ENCODE peak calls at places on chromosomes 6 and 20, in six cellular contexts. One of them, this sample, is unnamed.

GRCh38 chr6:41728073-41728936 is 7.1 kb downstream of the TFEB start:
- ATAC-seq in upper lobe of left lung: no peak
- ATAC-seq in K562: no peak
- ATAC-seq in A549: no peak
- ATAC-seq in HepG2: peak; percentile 62
- ATAC-seq in GM12878: peak; percentile 9
- ATAC-seq in this sample: no peak

GRCh38 chr6:139654309-139654708 is 279.9 kb upstream of the CITED2 start:
- ATAC-seq in GM12878: no peak
- ATAC-seq in K562: no peak
- ATAC-seq in A549: no peak
- ATAC-seq in HepG2: peak; percentile 82
- ATAC-seq in upper lobe of left lung: no peak
- ATAC-seq in this sample: no peak

GRCh38 chr20:62461157-62461556 is 14.6 kb downstream of the GATA5 start:
- ATAC-seq in A549: no peak
- ATAC-seq in HepG2: no peak
- ATAC-seq in upper lobe of left lung: no peak
- ATAC-seq in K562: no peak
- ATAC-seq in GM12878: no peak
- ATAC-seq in this sample: no peak

GRCh38 chr6:75813476-75814250 is 64.6 kb downstream of the MYO6 start:
- ATAC-seq in HepG2: no peak
- ATAC-seq in upper lobe of left lung: no peak
- ATAC-seq in A549: no peak
- ATAC-seq in GM12878: no peak
- ATAC-seq in K562: no peak
- ATAC-seq in this sample: no peak

GRCh38 chr6:145506554-145506953 is 228.8 kb downstream of the EPM2A start:
- ATAC-seq in GM12878: no peak
- ATAC-seq in upper lobe of left lung: peak; percentile 84
- ATAC-seq in HepG2: no peak
- ATAC-seq in K562: no peak
- ATAC-seq in A549: no peak
- ATAC-seq in this sample: no peak

GRCh38 chr20:1561350-1561749 is 3.8 kb upstream of the SIRPD start:
- ATAC-seq in GM12878: no peak
- ATAC-seq in A549: no peak
- ATAC-seq in K562: no peak
- ATAC-seq in HepG2: no peak
- ATAC-seq in upper lobe of left lung: no peak
- ATAC-seq in this sample: no peak

GRCh38 chr6:75993236-75994162 is 79.0 kb downstream of the IMPG1 start:
- ATAC-seq in HepG2: no peak
- ATAC-seq in K562: no peak
- ATAC-seq in A549: no peak
- ATAC-seq in GM12878: no peak
- ATAC-seq in upper lobe of left lung: no peak
- ATAC-seq in this sample: no peak

GRCh38 chr6:56527934-56528333 is 114.8 kb downstream of the DST start:
- ATAC-seq in upper lobe of left lung: no peak
- ATAC-seq in GM12878: no peak
- ATAC-seq in K562: no peak
- ATAC-seq in A549: no peak
- ATAC-seq in HepG2: no peak
- ATAC-seq in this sample: no peak

GRCh38 chr6:108798672-108799355 is 49.4 kb upstream of the ARMC2 start:
- ATAC-seq in upper lobe of left lung: peak; percentile 55
- ATAC-seq in GM12878: no peak
- ATAC-seq in K562: peak; percentile 56
- ATAC-seq in A549: no peak
- ATAC-seq in HepG2: peak; percentile 48
- ATAC-seq in this sample: peak; percentile 62

GRCh38 chr20:14142171-14142570 is 146.9 kb downstream of the MACROD2 start:
- ATAC-seq in K562: no peak
- ATAC-seq in HepG2: peak; percentile 98
- ATAC-seq in A549: peak; percentile 97
- ATAC-seq in GM12878: peak; percentile 68
- ATAC-seq in upper lobe of left lung: peak; percentile 72
- ATAC-seq in this sample: peak; percentile 66

GRCh38 chr6:21538186-21538798 is 55.3 kb upstream of the SOX4 start:
- ATAC-seq in GM12878: peak; percentile 51
- ATAC-seq in upper lobe of left lung: no peak
- ATAC-seq in K562: no peak
- ATAC-seq in A549: no peak
- ATAC-seq in HepG2: peak; percentile 90
- ATAC-seq in this sample: no peak

GRCh38 chr20:50054626-50055511 is 58.1 kb downstream of the UBE2V1 start:
- ATAC-seq in A549: peak; percentile 19
- ATAC-seq in GM12878: no peak
- ATAC-seq in upper lobe of left lung: peak; percentile 35
- ATAC-seq in HepG2: peak; percentile 73
- ATAC-seq in K562: peak; percentile 41
- ATAC-seq in this sample: peak; percentile 38

GRCh38 chr6:133917781-133918180 is 28.9 kb downstream of the TCF21 start:
- ATAC-seq in HepG2: no peak
- ATAC-seq in K562: no peak
- ATAC-seq in A549: no peak
- ATAC-seq in GM12878: no peak
- ATAC-seq in upper lobe of left lung: no peak
- ATAC-seq in this sample: no peak

GRCh38 chr20:43431120-43431519 is 26.6 kb upstream of the SRSF6 start:
- ATAC-seq in A549: no peak
- ATAC-seq in HepG2: no peak
- ATAC-seq in upper lobe of left lung: no peak
- ATAC-seq in K562: peak; percentile 36
- ATAC-seq in GM12878: no peak
- ATAC-seq in this sample: no peak

GRCh38 chr6:8100159-8100854 is 2.0 kb downstream of the EEF1E1 start:
- ATAC-seq in HepG2: no peak
- ATAC-seq in upper lobe of left lung: no peak
- ATAC-seq in K562: peak; percentile 57
- ATAC-seq in GM12878: no peak
- ATAC-seq in A549: no peak
- ATAC-seq in this sample: no peak

GRCh38 chr6:35280903-35281302 is 16.7 kb upstream of the DEF6 start:
- ATAC-seq in A549: no peak
- ATAC-seq in K562: no peak
- ATAC-seq in GM12878: no peak
- ATAC-seq in HepG2: no peak
- ATAC-seq in upper lobe of left lung: no peak
- ATAC-seq in this sample: no peak

GRCh38 chr20:44851545-44851944 is 34.0 kb upstream of the YWHAB start:
- ATAC-seq in K562: no peak
- ATAC-seq in upper lobe of left lung: no peak
- ATAC-seq in A549: no peak
- ATAC-seq in GM12878: no peak
- ATAC-seq in HepG2: no peak
- ATAC-seq in this sample: no peak

GRCh38 chr6:149455028-149455732 is 29.6 kb downstream of the ZC3H12D start:
- ATAC-seq in upper lobe of left lung: no peak
- ATAC-seq in GM12878: no peak
- ATAC-seq in K562: no peak
- ATAC-seq in A549: no peak
- ATAC-seq in HepG2: peak; percentile 50
- ATAC-seq in this sample: no peak

GRCh38 chr6:82441047-82441770 is 77.6 kb downstream of the TPBG start:
- ATAC-seq in GM12878: no peak
- ATAC-seq in HepG2: no peak
- ATAC-seq in K562: no peak
- ATAC-seq in upper lobe of left lung: no peak
- ATAC-seq in A549: no peak
- ATAC-seq in this sample: no peak

GRCh38 chr6:157987788-157988699 is 6.4 kb downstream of the SYNJ2 start:
- ATAC-seq in K562: peak; percentile 8
- ATAC-seq in GM12878: no peak
- ATAC-seq in upper lobe of left lung: peak; percentile 6
- ATAC-seq in A549: no peak
- ATAC-seq in HepG2: no peak
- ATAC-seq in this sample: no peak

GRCh38 chr6:20279051-20279450 is 66.8 kb upstream of the MBOAT1 start:
- ATAC-seq in upper lobe of left lung: no peak
- ATAC-seq in A549: no peak
- ATAC-seq in K562: no peak
- ATAC-seq in HepG2: no peak
- ATAC-seq in GM12878: no peak
- ATAC-seq in this sample: no peak

GRCh38 chr6:26195924-26196845 is 109.0 kb downstream of the HFE start:
- ATAC-seq in A549: peak; percentile 46
- ATAC-seq in upper lobe of left lung: no peak
- ATAC-seq in GM12878: no peak
- ATAC-seq in HepG2: peak; percentile 0
- ATAC-seq in K562: no peak
- ATAC-seq in this sample: no peak

GRCh38 chr6:136095961-136096360 is 154.2 kb downstream of the MTFR2 start:
- ATAC-seq in upper lobe of left lung: peak; percentile 65
- ATAC-seq in A549: no peak
- ATAC-seq in K562: no peak
- ATAC-seq in HepG2: no peak
- ATAC-seq in GM12878: no peak
- ATAC-seq in this sample: peak; percentile 84

GRCh38 chr6:106642476-106642875 is 13.1 kb downstream of the QRSL1 start:
- ATAC-seq in K562: no peak
- ATAC-seq in A549: no peak
- ATAC-seq in HepG2: no peak
- ATAC-seq in GM12878: no peak
- ATAC-seq in upper lobe of left lung: no peak
- ATAC-seq in this sample: no peak

GRCh38 chr20:3111507-3111906 is 27.0 kb upstream of the AVP start:
- ATAC-seq in HepG2: no peak
- ATAC-seq in GM12878: no peak
- ATAC-seq in upper lobe of left lung: no peak
- ATAC-seq in K562: peak; percentile 32
- ATAC-seq in A549: no peak
- ATAC-seq in this sample: no peak

GRCh38 chr6:106281661-106282060 is 43.9 kb downstream of the ATG5 start:
- ATAC-seq in A549: no peak
- ATAC-seq in HepG2: no peak
- ATAC-seq in K562: no peak
- ATAC-seq in GM12878: no peak
- ATAC-seq in upper lobe of left lung: no peak
- ATAC-seq in this sample: no peak

GRCh38 chr6:2346078-2346477 is 100.7 kb upstream of the GMDS start:
- ATAC-seq in GM12878: no peak
- ATAC-seq in upper lobe of left lung: no peak
- ATAC-seq in HepG2: no peak
- ATAC-seq in A549: no peak
- ATAC-seq in K562: no peak
- ATAC-seq in this sample: no peak

GRCh38 chr6:30716879-30717128 is 277 bp downstream of the MDC1 start:
- ATAC-seq in K562: no peak
- ATAC-seq in GM12878: no peak
- ATAC-seq in upper lobe of left lung: no peak
- ATAC-seq in HepG2: no peak
- ATAC-seq in A549: no peak
- ATAC-seq in this sample: no peak

GRCh38 chr6:30719356-30719755 is 796 bp upstream of the TUBB start:
- ATAC-seq in HepG2: no peak
- ATAC-seq in GM12878: no peak
- ATAC-seq in upper lobe of left lung: no peak
- ATAC-seq in K562: no peak
- ATAC-seq in A549: no peak
- ATAC-seq in this sample: no peak

GRCh38 chr6:30719791-30720737 is at the start of gene TUBB:
- ATAC-seq in K562: peak; percentile 78
- ATAC-seq in GM12878: peak; percentile 75
- ATAC-seq in A549: peak; percentile 85
- ATAC-seq in upper lobe of left lung: peak; percentile 85
- ATAC-seq in HepG2: peak; percentile 85
- ATAC-seq in this sample: peak; percentile 81

GRCh38 chr6:30714263-30714662 is 2.8 kb downstream of the MDC1 start:
- ATAC-seq in A549: no peak
- ATAC-seq in upper lobe of left lung: no peak
- ATAC-seq in K562: no peak
- ATAC-seq in GM12878: no peak
- ATAC-seq in HepG2: no peak
- ATAC-seq in this sample: no peak

GRCh38 chr6:30717129-30717844 is at the start of gene MDC1:
- ATAC-seq in GM12878: peak; percentile 76
- ATAC-seq in K562: peak; percentile 78
- ATAC-seq in upper lobe of left lung: peak; percentile 91
- ATAC-seq in A549: peak; percentile 87
- ATAC-seq in HepG2: peak; percentile 88
- ATAC-seq in this sample: peak; percentile 88
- TF ChIP-seq EP300 in GM12878: peak; percentile 39
- TF ChIP-seq EP300 in K562: peak; percentile 84
- TF ChIP-seq EP300 in upper lobe of left lung: peak; percentile 2
- TF ChIP-seq EP300 in A549: no peak
- TF ChIP-seq EP300 in HepG2: peak; percentile 82
- TF ChIP-seq EP300 in this sample: no peak

GRCh38 chr6:150684715-150685459 is 85.2 kb downstream of the PLEKHG1 start:
- ATAC-seq in K562: no peak
- ATAC-seq in upper lobe of left lung: peak; percentile 18
- ATAC-seq in HepG2: no peak
- ATAC-seq in GM12878: no peak
- ATAC-seq in A549: no peak
- ATAC-seq in this sample: peak; percentile 35
- TF ChIP-seq EP300 in K562: no peak
- TF ChIP-seq EP300 in upper lobe of left lung: peak; percentile 96
- TF ChIP-seq EP300 in HepG2: no peak
- TF ChIP-seq EP300 in GM12878: no peak
- TF ChIP-seq EP300 in A549: no peak
- TF ChIP-seq EP300 in this sample: no peak

GRCh38 chr20:31684153-31685003 is 38.3 kb downstream of the BCL2L1 start:
- ATAC-seq in A549: no peak
- ATAC-seq in upper lobe of left lung: no peak
- ATAC-seq in K562: peak; percentile 4
- ATAC-seq in HepG2: peak; percentile 3
- ATAC-seq in GM12878: peak; percentile 82
- ATAC-seq in this sample: no peak
- TF ChIP-seq EP300 in A549: no peak
- TF ChIP-seq EP300 in upper lobe of left lung: no peak
- TF ChIP-seq EP300 in K562: no peak
- TF ChIP-seq EP300 in HepG2: no peak
- TF ChIP-seq EP300 in GM12878: no peak
- TF ChIP-seq EP300 in this sample: no peak

DNA sequence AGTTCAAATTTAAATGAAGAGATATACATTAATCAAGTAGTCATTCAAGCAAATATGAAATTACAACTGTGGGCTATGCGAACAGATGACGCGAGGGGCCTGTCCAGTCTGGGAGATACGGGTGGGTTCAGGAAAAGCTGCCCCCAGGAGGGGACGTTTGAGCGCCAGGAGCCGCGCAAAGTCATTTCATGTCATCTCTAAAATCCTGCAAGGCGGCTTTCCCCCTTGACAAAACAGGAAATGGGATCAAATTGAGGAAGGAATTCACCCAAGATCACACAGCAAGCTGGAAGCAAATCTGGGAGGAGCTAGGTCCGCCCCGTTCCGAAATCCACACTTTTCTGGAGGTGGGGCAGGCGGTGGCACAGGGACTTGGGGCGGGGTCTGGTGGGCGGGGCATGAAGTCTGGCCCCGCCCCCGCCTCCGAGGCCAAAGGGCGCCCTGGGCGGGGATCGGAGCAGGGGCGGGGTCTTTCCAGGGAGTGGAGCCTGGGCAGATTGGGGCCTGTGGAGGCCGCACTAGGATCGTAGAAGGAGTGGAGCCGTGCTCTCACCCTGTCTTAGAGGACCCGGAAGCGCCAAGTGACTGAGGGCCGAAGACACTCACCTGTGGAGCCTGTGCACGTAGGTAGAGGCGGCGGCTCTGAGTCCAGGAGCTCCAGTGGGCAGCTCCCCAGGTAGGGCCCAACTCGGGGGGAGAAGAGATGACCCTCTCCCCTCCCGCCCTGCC is at the start of gene LPIN3:
- ATAC-seq in A549: peak; percentile 96
- ATAC-seq in GM12878: peak; percentile 87
- ATAC-seq in K562: peak; percentile 99
- ATAC-seq in upper lobe of left lung: peak; percentile 96
- ATAC-seq in HepG2: peak; percentile 92
- ATAC-seq in this sample: peak; percentile 89
- TF ChIP-seq EP300 in A549: no peak
- TF ChIP-seq EP300 in GM12878: no peak
- TF ChIP-seq EP300 in K562: peak; percentile 16
- TF ChIP-seq EP300 in upper lobe of left lung: no peak
- TF ChIP-seq EP300 in HepG2: no peak
- TF ChIP-seq EP300 in this sample: no peak